ENCODE peak calls at places on chromosome 12, in four cellular contexts. D is tibial artery, J is mammary epithelial cell, I is ovary. M is an unnamed sample.

GRCh38 chr12:63150255-63151060 is 543 bp downstream of the AVPR1A start:
- DNase-seq in D (peak; percentile 18), J (no peak), I (no peak), M (no peak)

GRCh38 chr12:102811125-102811737 is 105.8 kb downstream of the PAH start:
- DNase-seq in D (no peak), J (no peak), I (peak; percentile 25), M (no peak)

GRCh38 chr12:86429824-86430223 is 173.6 kb upstream of the MGAT4C start:
- DNase-seq in D (no peak), J (no peak), I (no peak), M (no peak)

GRCh38 chr12:128250091-128250490 is 16.9 kb upstream of the TMEM132C start:
- DNase-seq in D (no peak), J (no peak), I (no peak), M (no peak)

GRCh38 chr12:73998894-73999293 is 538.7 kb upstream of the ATXN7L3B start:
- DNase-seq in D (no peak), J (no peak), I (no peak), M (no peak)

GRCh38 chr12:95215925-95216324 is 1.3 kb downstream of the FGD6 start:
- DNase-seq in D (no peak), J (peak; percentile 73), I (no peak), M (peak; percentile 71)

GRCh38 chr12:89461649-89462612 is 62.7 kb downstream of the GALNT4 start:
- DNase-seq in D (no peak), J (peak; percentile 71), I (no peak), M (peak; percentile 64)

GRCh38 chr12:108313609-108314331 is 25.3 kb downstream of the CMKLR1 start:
- DNase-seq in D (no peak), J (no peak), I (no peak), M (no peak)

GRCh38 chr12:97456792-97457191 is 5.8 kb upstream of the RMST start:
- DNase-seq in D (no peak), J (no peak), I (no peak), M (no peak)

GRCh38 chr12:53221203-53222076 is 10.6 kb downstream of the RARG start:
- DNase-seq in D (peak; percentile 55), J (peak; percentile 46), I (peak; percentile 86), M (no peak)

GRCh38 chr12:109844983-109845841 is 12.0 kb upstream of the TRPV4 start:
- DNase-seq in D (peak; percentile 72), J (peak; percentile 83), I (peak; percentile 85), M (no peak)

GRCh38 chr12:57004651-57005050 is 1.7 kb downstream of the ZBTB39 start:
- DNase-seq in D (no peak), J (no peak), I (no peak), M (no peak)

GRCh38 chr12:121423682-121424631 is 24.0 kb downstream of the RNF34 start:
- DNase-seq in D (no peak), J (no peak), I (no peak), M (no peak)

GRCh38 chr12:1013618-1014489 is 22.8 kb downstream of the ERC1 start:
- DNase-seq in D (peak; percentile 27), J (peak; percentile 91), I (no peak), M (peak; percentile 79)

GRCh38 chr12:119208626-119209061 is 29.9 kb downstream of the HSPB8 start:
- DNase-seq in D (peak; percentile 88), J (peak; percentile 21), I (no peak), M (peak; percentile 12)

GRCh38 chr12:52041695-52042123 is 9.5 kb upstream of the NR4A1 start:
- DNase-seq in D (no peak), J (peak; percentile 16), I (peak; percentile 69), M (no peak)

GRCh38 chr12:110591508-110592051 is 8.5 kb upstream of the PPTC7 start:
- DNase-seq in D (no peak), J (no peak), I (no peak), M (no peak)

GRCh38 chr12:48336564-48336963 is 14.2 kb downstream of the ZNF641 start:
- DNase-seq in D (no peak), J (no peak), I (no peak), M (no peak)

GRCh38 chr12:56631790-56632700 is 1.9 kb upstream of the BAZ2A start:
- DNase-seq in D (peak; percentile 73), J (peak; percentile 30), I (peak; percentile 80), M (no peak)

GRCh38 chr12:41962171-41962572 is 182.5 kb downstream of the GXYLT1 start:
- DNase-seq in D (peak; percentile 41), J (no peak), I (peak; percentile 20), M (no peak)

GRCh38 chr12:119153477-119154434 is 25.0 kb upstream of the HSPB8 start:
- DNase-seq in D (peak; percentile 45), J (no peak), I (peak; percentile 47), M (no peak)

GRCh38 chr12:113302925-113303640 is 31.8 kb downstream of the SLC8B1 start:
- DNase-seq in D (no peak), J (no peak), I (no peak), M (no peak)

GRCh38 chr12:79444089-79444488 is 246.7 kb downstream of the PAWR start:
- DNase-seq in D (no peak), J (peak; percentile 46), I (no peak), M (no peak)

GRCh38 chr12:22334696-22335290 is at the start of gene ST8SIA1:
- DNase-seq in D (peak; percentile 28), J (peak; percentile 34), I (peak; percentile 45), M (no peak)

GRCh38 chr12:93714382-93714781 is 37.2 kb downstream of the CRADD start:
- DNase-seq in D (peak; percentile 27), J (no peak), I (no peak), M (no peak)

GRCh38 chr12:55931317-55931779 is 386 bp downstream of the DGKA start:
- DNase-seq in D (peak; percentile 25), J (no peak), I (peak; percentile 38), M (no peak)

GRCh38 chr12:50248883-50249282 is 34.4 kb downstream of the LIMA1 start:
- DNase-seq in D (no peak), J (no peak), I (no peak), M (no peak)
- H3K4me1 ChIP-seq in D (peaks cover 82% of the 10 kb centered on the region), J (peaks cover 20% of the 10 kb centered on the region), I (peaks cover 2% of the 10 kb centered on the region), M (peaks cover 52% of the 10 kb centered on the region)

GRCh38 chr12:6362383-6362782 is 13.0 kb downstream of the SCNN1A start:
- DNase-seq in D (no peak), J (no peak), I (no peak), M (no peak)
- H3K4me1 ChIP-seq in D (peaks cover 38% of the 10 kb centered on the region), J (peaks cover 17% of the 10 kb centered on the region), I (no peaks in the 10 kb centered on the region), M (peaks cover 3% of the 10 kb centered on the region)

DNA sequence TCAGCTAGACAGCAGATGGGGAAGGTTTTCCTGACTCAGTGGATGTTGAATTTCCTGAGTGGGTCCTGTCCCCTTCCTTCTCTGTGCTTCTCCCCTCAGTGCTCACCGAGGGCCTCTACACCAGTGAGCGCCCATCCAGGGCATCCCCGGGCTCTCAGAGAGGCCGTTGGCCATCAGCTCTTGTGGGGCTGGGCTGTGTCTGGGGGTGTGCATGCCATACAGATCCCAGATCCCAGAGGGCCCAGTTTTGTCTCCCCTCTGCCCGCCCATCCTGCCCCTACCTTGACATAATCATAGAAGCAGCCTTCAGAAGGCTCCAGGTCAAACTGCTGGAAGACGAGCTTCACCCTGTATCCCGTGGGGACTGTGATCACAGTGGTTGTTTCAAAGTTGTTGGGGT is 1.1 kb downstream of the C1R start:
- DNase-seq in D (no peak), J (no peak), I (no peak), M (no peak)
- H3K4me1 ChIP-seq in D (peaks cover 47% of the 10 kb centered on the region), J (peaks cover 9% of the 10 kb centered on the region), I (peaks cover 23% of the 10 kb centered on the region), M (no peaks in the 10 kb centered on the region)

DNA sequence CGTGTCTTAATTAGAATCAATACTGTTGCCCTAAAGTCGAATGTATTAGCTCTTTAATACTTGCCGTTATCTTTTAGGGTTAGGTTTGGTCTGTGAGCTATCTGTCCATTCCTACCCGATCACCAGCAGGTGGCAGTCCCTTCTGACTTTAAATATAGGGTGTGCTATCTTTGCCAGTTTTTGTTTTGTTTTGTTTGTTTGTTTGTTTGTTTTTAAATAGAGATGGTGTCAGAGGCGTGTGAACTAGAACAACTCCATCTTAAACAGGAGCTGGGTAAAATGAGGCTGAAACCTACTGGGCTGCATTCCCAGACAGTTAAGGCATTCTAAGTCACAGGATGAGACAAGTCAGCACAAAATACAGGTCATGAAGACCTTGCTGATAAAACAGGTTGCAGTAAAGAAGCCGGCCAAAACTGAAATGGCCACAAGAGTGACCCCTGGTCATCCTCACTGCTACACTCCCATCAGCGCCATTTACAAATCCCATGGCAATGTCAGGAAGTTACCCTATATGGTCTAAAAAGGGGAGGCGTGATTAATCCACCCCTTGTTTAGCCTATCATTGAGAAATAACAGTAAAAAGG is 1.5 kb downstream of the ATF1 start:
- DNase-seq in D (peak; percentile 35), J (peak; percentile 51), I (peak; percentile 33), M (peak; percentile 32)
- H3K4me1 ChIP-seq in D (peaks cover 46% of the 10 kb centered on the region), J (peaks cover 6% of the 10 kb centered on the region), I (peaks cover 8% of the 10 kb centered on the region), M (peaks cover 15% of the 10 kb centered on the region)

DNA sequence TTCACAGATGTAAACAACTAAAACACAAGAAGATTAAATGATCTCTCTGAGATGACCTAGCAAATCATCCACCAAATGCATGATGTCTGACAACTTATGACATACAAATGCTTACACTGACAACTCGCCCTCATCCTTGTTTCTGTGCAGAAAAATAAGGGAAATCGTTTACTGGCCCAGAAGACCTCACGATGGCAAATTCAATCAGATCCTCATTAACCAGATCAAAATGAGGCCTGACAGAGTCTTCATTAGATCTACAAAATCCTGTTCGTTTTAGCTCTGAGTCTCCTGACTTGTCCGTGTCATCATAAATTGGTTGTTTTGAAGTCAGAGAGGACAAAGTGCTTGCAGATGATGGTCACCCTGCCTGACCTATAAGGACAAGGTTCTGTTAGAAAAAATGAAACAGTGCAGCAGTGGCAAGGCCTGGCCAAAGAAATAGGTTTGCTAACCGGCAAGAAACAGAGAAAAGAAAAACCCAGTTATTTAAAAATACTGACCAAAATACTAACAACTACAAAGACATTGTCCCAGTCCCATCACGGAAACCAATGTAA is 109.5 kb downstream of the BTG1 start:
- DNase-seq in D (no peak), J (no peak), I (no peak), M (no peak)
- H3K4me1 ChIP-seq in D (peaks cover 32% of the 10 kb centered on the region), J (peaks cover 25% of the 10 kb centered on the region), I (peaks cover 3% of the 10 kb centered on the region), M (peaks cover 33% of the 10 kb centered on the region)

GRCh38 chr12:54419088-54419887 is at the start of gene ITGA5:
- DNase-seq in D (peak; percentile 86), J (peak; percentile 76), I (peak; percentile 89), M (peak; percentile 68)
- H3K4me1 ChIP-seq in D (peaks cover 74% of the 10 kb centered on the region), J (peaks cover 56% of the 10 kb centered on the region), I (peaks cover 15% of the 10 kb centered on the region), M (peaks cover 38% of the 10 kb centered on the region)

GRCh38 chr12:122868471-122869177 is 27.3 kb downstream of the VPS37B start:
- DNase-seq in D (no peak), J (no peak), I (no peak), M (no peak)
- H3K4me1 ChIP-seq in D (peaks cover 29% of the 10 kb centered on the region), J (peaks cover 39% of the 10 kb centered on the region), I (peaks cover 11% of the 10 kb centered on the region), M (peaks cover 36% of the 10 kb centered on the region)

DNA sequence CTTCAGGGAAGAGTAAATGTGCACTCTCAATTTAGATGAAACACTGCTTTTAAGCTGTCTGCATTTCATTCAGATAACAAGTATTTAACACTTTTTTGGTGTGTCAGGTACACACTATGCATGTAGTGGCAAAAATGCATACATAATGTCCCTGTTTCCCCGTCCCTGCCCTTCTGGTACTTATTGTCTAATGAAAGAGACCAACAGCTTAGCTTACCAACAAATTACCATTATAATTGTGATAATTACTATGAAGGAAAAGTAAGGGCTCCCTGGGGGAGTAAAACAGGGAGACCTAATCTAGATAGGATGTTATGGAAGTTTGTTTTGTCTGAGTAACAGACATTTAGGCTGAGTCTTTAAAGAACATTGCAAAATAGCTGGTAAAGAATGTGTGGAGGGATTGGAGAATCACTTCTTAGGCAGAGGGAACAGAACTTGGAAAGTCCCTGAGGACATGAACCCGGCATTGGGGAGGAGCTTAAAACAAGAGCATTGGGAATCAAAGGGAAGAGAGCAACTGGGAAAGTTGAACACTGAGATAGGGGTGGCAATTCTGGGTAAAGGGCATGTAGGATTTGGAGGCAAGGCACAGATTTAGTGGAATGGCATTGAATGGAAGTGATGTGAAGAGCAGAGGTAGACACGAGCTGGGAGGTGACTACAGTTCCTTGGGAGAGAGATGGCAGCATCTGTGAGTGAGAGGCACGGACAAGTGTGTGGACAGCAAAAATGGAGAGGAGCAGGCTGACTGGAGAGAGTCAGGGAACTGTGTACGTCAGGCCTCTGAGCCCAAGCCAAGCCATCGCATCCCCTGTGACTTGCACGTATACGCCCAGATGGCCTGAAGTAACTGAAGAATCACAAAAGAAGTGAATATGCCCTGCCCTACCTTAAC is 181.6 kb downstream of the GRIP1 start:
- DNase-seq in D (no peak), J (peak; percentile 39), I (no peak), M (peak; percentile 18)
- H3K4me1 ChIP-seq in D (no peaks in the 10 kb centered on the region), J (peaks cover 11% of the 10 kb centered on the region), I (no peaks in the 10 kb centered on the region), M (peaks cover 8% of the 10 kb centered on the region)